ENCODE peak calls at places on chromosomes 12 and 14, in five cellular contexts. One of them, this sample, is unnamed.
A peak's percentile ranks its signal among the peaks of the same experiment; 100 is the strongest.

GRCh38 chr12:21483531-21483930 is 17.9 kb downstream of the RECQL start:
- DNase-seq in activated CD4-positive, alpha-beta T cell treated with anti-CD3 and anti-CD28 coated beads for 4 hours: no peak
- DNase-seq in lung microvascular endothelial cell: no peak
- DNase-seq in foreskin fibroblast: no peak
- DNase-seq in cardiac fibroblast: no peak
- DNase-seq in this sample: no peak

GRCh38 chr12:97082029-97082428 is 175.0 kb downstream of the NEDD1 start:
- DNase-seq in foreskin fibroblast: no peak
- DNase-seq in cardiac fibroblast: no peak
- DNase-seq in lung microvascular endothelial cell: no peak
- DNase-seq in activated CD4-positive, alpha-beta T cell treated with anti-CD3 and anti-CD28 coated beads for 4 hours: no peak
- DNase-seq in this sample: no peak

GRCh38 chr14:38405851-38406630 is 150.1 kb upstream of the CLEC14A start:
- DNase-seq in foreskin fibroblast: peak; percentile 73
- DNase-seq in activated CD4-positive, alpha-beta T cell treated with anti-CD3 and anti-CD28 coated beads for 4 hours: no peak
- DNase-seq in lung microvascular endothelial cell: no peak
- DNase-seq in cardiac fibroblast: peak; percentile 68
- DNase-seq in this sample: no peak

GRCh38 chr12:56947633-56948535 is 9.5 kb downstream of the RDH16 start:
- DNase-seq in lung microvascular endothelial cell: peak; percentile 53
- DNase-seq in foreskin fibroblast: no peak
- DNase-seq in activated CD4-positive, alpha-beta T cell treated with anti-CD3 and anti-CD28 coated beads for 4 hours: no peak
- DNase-seq in cardiac fibroblast: no peak
- DNase-seq in this sample: peak; percentile 14

GRCh38 chr12:88993655-88994054 is 358.6 kb downstream of the DUSP6 start:
- DNase-seq in cardiac fibroblast: peak; percentile 84
- DNase-seq in lung microvascular endothelial cell: peak; percentile 65
- DNase-seq in activated CD4-positive, alpha-beta T cell treated with anti-CD3 and anti-CD28 coated beads for 4 hours: no peak
- DNase-seq in foreskin fibroblast: peak; percentile 40
- DNase-seq in this sample: peak; percentile 70

GRCh38 chr14:75539165-75539561 is 16.9 kb downstream of the BATF start:
- DNase-seq in cardiac fibroblast: no peak
- DNase-seq in lung microvascular endothelial cell: no peak
- DNase-seq in activated CD4-positive, alpha-beta T cell treated with anti-CD3 and anti-CD28 coated beads for 4 hours: no peak
- DNase-seq in foreskin fibroblast: no peak
- DNase-seq in this sample: no peak

GRCh38 chr12:99390707-99391106 is 256.8 kb upstream of the GARIN6 start:
- DNase-seq in cardiac fibroblast: no peak
- DNase-seq in foreskin fibroblast: no peak
- DNase-seq in activated CD4-positive, alpha-beta T cell treated with anti-CD3 and anti-CD28 coated beads for 4 hours: no peak
- DNase-seq in lung microvascular endothelial cell: no peak
- DNase-seq in this sample: no peak

GRCh38 chr14:94066089-94066676 is 14.8 kb downstream of the DDX24 start:
- DNase-seq in activated CD4-positive, alpha-beta T cell treated with anti-CD3 and anti-CD28 coated beads for 4 hours: no peak
- DNase-seq in foreskin fibroblast: no peak
- DNase-seq in cardiac fibroblast: no peak
- DNase-seq in lung microvascular endothelial cell: no peak
- DNase-seq in this sample: peak; percentile 21

GRCh38 chr12:124053855-124054254 is 80.8 kb downstream of the ZNF664 start:
- DNase-seq in lung microvascular endothelial cell: peak; percentile 77
- DNase-seq in activated CD4-positive, alpha-beta T cell treated with anti-CD3 and anti-CD28 coated beads for 4 hours: no peak
- DNase-seq in cardiac fibroblast: peak; percentile 88
- DNase-seq in foreskin fibroblast: peak; percentile 50
- DNase-seq in this sample: peak; percentile 54

GRCh38 chr12:24929953-24930352 is 18.9 kb downstream of the BCAT1 start:
- DNase-seq in activated CD4-positive, alpha-beta T cell treated with anti-CD3 and anti-CD28 coated beads for 4 hours: no peak
- DNase-seq in lung microvascular endothelial cell: peak; percentile 26
- DNase-seq in foreskin fibroblast: no peak
- DNase-seq in cardiac fibroblast: no peak
- DNase-seq in this sample: no peak

GRCh38 chr12:132287391-132288238 is 41.8 kb downstream of the GALNT9 start:
- DNase-seq in cardiac fibroblast: no peak
- DNase-seq in foreskin fibroblast: no peak
- DNase-seq in lung microvascular endothelial cell: no peak
- DNase-seq in activated CD4-positive, alpha-beta T cell treated with anti-CD3 and anti-CD28 coated beads for 4 hours: no peak
- DNase-seq in this sample: no peak

GRCh38 chr14:22883191-22883976 is at the start of gene REM2:
- DNase-seq in activated CD4-positive, alpha-beta T cell treated with anti-CD3 and anti-CD28 coated beads for 4 hours: no peak
- DNase-seq in cardiac fibroblast: no peak
- DNase-seq in lung microvascular endothelial cell: no peak
- DNase-seq in foreskin fibroblast: no peak
- DNase-seq in this sample: no peak

GRCh38 chr14:33218030-33218429 is 279.4 kb downstream of the NPAS3 start:
- DNase-seq in foreskin fibroblast: no peak
- DNase-seq in cardiac fibroblast: no peak
- DNase-seq in lung microvascular endothelial cell: no peak
- DNase-seq in activated CD4-positive, alpha-beta T cell treated with anti-CD3 and anti-CD28 coated beads for 4 hours: no peak
- DNase-seq in this sample: no peak

GRCh38 chr12:122855985-122856831 is 21.0 kb downstream of the HIP1R start:
- DNase-seq in activated CD4-positive, alpha-beta T cell treated with anti-CD3 and anti-CD28 coated beads for 4 hours: no peak
- DNase-seq in lung microvascular endothelial cell: no peak
- DNase-seq in cardiac fibroblast: no peak
- DNase-seq in foreskin fibroblast: no peak
- DNase-seq in this sample: no peak

GRCh38 chr12:28975564-28976340 is 173.3 kb upstream of the FAR2 start:
- DNase-seq in cardiac fibroblast: no peak
- DNase-seq in foreskin fibroblast: no peak
- DNase-seq in activated CD4-positive, alpha-beta T cell treated with anti-CD3 and anti-CD28 coated beads for 4 hours: no peak
- DNase-seq in lung microvascular endothelial cell: no peak
- DNase-seq in this sample: no peak

GRCh38 chr14:106879241-106879640 is 1352.9 kb downstream of the TMEM121 start:
- DNase-seq in cardiac fibroblast: no peak
- DNase-seq in activated CD4-positive, alpha-beta T cell treated with anti-CD3 and anti-CD28 coated beads for 4 hours: peak; percentile 43
- DNase-seq in lung microvascular endothelial cell: peak; percentile 33
- DNase-seq in foreskin fibroblast: no peak
- DNase-seq in this sample: no peak

GRCh38 chr12:64551676-64552075 is 58.6 kb upstream of the RASSF3 start:
- DNase-seq in foreskin fibroblast: no peak
- DNase-seq in lung microvascular endothelial cell: no peak
- DNase-seq in activated CD4-positive, alpha-beta T cell treated with anti-CD3 and anti-CD28 coated beads for 4 hours: no peak
- DNase-seq in cardiac fibroblast: peak; percentile 19
- DNase-seq in this sample: no peak

GRCh38 chr14:37230551-37231194 is 32.9 kb downstream of the MIPOL1 start:
- DNase-seq in cardiac fibroblast: peak; percentile 75
- DNase-seq in foreskin fibroblast: peak; percentile 32
- DNase-seq in activated CD4-positive, alpha-beta T cell treated with anti-CD3 and anti-CD28 coated beads for 4 hours: no peak
- DNase-seq in lung microvascular endothelial cell: peak; percentile 82
- DNase-seq in this sample: peak; percentile 68

GRCh38 chr14:70665448-70666363 is 24.0 kb downstream of the TTC9 start:
- DNase-seq in cardiac fibroblast: no peak
- DNase-seq in foreskin fibroblast: no peak
- DNase-seq in lung microvascular endothelial cell: no peak
- DNase-seq in activated CD4-positive, alpha-beta T cell treated with anti-CD3 and anti-CD28 coated beads for 4 hours: no peak
- DNase-seq in this sample: no peak

GRCh38 chr12:127280393-127281275 is 986.3 kb upstream of the TMEM132C start:
- DNase-seq in foreskin fibroblast: no peak
- DNase-seq in cardiac fibroblast: no peak
- DNase-seq in activated CD4-positive, alpha-beta T cell treated with anti-CD3 and anti-CD28 coated beads for 4 hours: peak; percentile 46
- DNase-seq in lung microvascular endothelial cell: peak; percentile 0
- DNase-seq in this sample: no peak

GRCh38 chr14:68182492-68182891 is 362.9 kb downstream of the RAD51B start:
- DNase-seq in foreskin fibroblast: no peak
- DNase-seq in activated CD4-positive, alpha-beta T cell treated with anti-CD3 and anti-CD28 coated beads for 4 hours: no peak
- DNase-seq in lung microvascular endothelial cell: no peak
- DNase-seq in cardiac fibroblast: no peak
- DNase-seq in this sample: no peak

GRCh38 chr12:31117203-31118011 is 43.7 kb downstream of the DDX11 start:
- DNase-seq in foreskin fibroblast: no peak
- DNase-seq in activated CD4-positive, alpha-beta T cell treated with anti-CD3 and anti-CD28 coated beads for 4 hours: peak; percentile 69
- DNase-seq in lung microvascular endothelial cell: peak; percentile 54
- DNase-seq in cardiac fibroblast: peak; percentile 18
- DNase-seq in this sample: no peak

GRCh38 chr12:26318661-26319068 is 123.3 kb downstream of the SSPN start:
- DNase-seq in activated CD4-positive, alpha-beta T cell treated with anti-CD3 and anti-CD28 coated beads for 4 hours: no peak
- DNase-seq in foreskin fibroblast: peak; percentile 81
- DNase-seq in lung microvascular endothelial cell: peak; percentile 73
- DNase-seq in cardiac fibroblast: peak; percentile 84
- DNase-seq in this sample: peak; percentile 54

GRCh38 chr12:111444706-111445310 is 39.1 kb downstream of the SH2B3 start:
- DNase-seq in activated CD4-positive, alpha-beta T cell treated with anti-CD3 and anti-CD28 coated beads for 4 hours: peak; percentile 67
- DNase-seq in lung microvascular endothelial cell: peak; percentile 66
- DNase-seq in foreskin fibroblast: no peak
- DNase-seq in cardiac fibroblast: peak; percentile 46
- DNase-seq in this sample: peak; percentile 56

GRCh38 chr12:132095520-132096409 is 48.4 kb downstream of the DDX51 start:
- DNase-seq in cardiac fibroblast: no peak
- DNase-seq in foreskin fibroblast: no peak
- DNase-seq in lung microvascular endothelial cell: no peak
- DNase-seq in activated CD4-positive, alpha-beta T cell treated with anti-CD3 and anti-CD28 coated beads for 4 hours: no peak
- DNase-seq in this sample: no peak

GRCh38 chr12:77493769-77494168 is 336.9 kb upstream of the NAV3 start:
- DNase-seq in cardiac fibroblast: no peak
- DNase-seq in lung microvascular endothelial cell: no peak
- DNase-seq in foreskin fibroblast: no peak
- DNase-seq in activated CD4-positive, alpha-beta T cell treated with anti-CD3 and anti-CD28 coated beads for 4 hours: no peak
- DNase-seq in this sample: no peak

GRCh38 chr12:121776190-121777098 is 17.0 kb downstream of the RHOF start:
- DNase-seq in lung microvascular endothelial cell: peak; percentile 76
- DNase-seq in activated CD4-positive, alpha-beta T cell treated with anti-CD3 and anti-CD28 coated beads for 4 hours: peak; percentile 95
- DNase-seq in foreskin fibroblast: peak; percentile 30
- DNase-seq in cardiac fibroblast: peak; percentile 71
- DNase-seq in this sample: no peak

GRCh38 chr12:105805730-105806390 is 332.9 kb downstream of the NUAK1 start:
- DNase-seq in lung microvascular endothelial cell: no peak
- DNase-seq in foreskin fibroblast: no peak
- DNase-seq in cardiac fibroblast: no peak
- DNase-seq in activated CD4-positive, alpha-beta T cell treated with anti-CD3 and anti-CD28 coated beads for 4 hours: no peak
- DNase-seq in this sample: no peak

GRCh38 chr12:116561181-116561821 is 2.1 kb downstream of the MAP1LC3B2 start:
- DNase-seq in foreskin fibroblast: no peak
- DNase-seq in cardiac fibroblast: no peak
- DNase-seq in activated CD4-positive, alpha-beta T cell treated with anti-CD3 and anti-CD28 coated beads for 4 hours: no peak
- DNase-seq in lung microvascular endothelial cell: no peak
- DNase-seq in this sample: no peak

GRCh38 chr12:127459166-127459565 is 807.8 kb upstream of the TMEM132C start:
- DNase-seq in lung microvascular endothelial cell: no peak
- DNase-seq in foreskin fibroblast: no peak
- DNase-seq in cardiac fibroblast: no peak
- DNase-seq in activated CD4-positive, alpha-beta T cell treated with anti-CD3 and anti-CD28 coated beads for 4 hours: no peak
- DNase-seq in this sample: no peak

GRCh38 chr12:95637471-95638155 is 86.3 kb upstream of the USP44 start:
- DNase-seq in lung microvascular endothelial cell: peak; percentile 99
- DNase-seq in cardiac fibroblast: peak; percentile 90
- DNase-seq in activated CD4-positive, alpha-beta T cell treated with anti-CD3 and anti-CD28 coated beads for 4 hours: no peak
- DNase-seq in foreskin fibroblast: peak; percentile 86
- DNase-seq in this sample: peak; percentile 99

GRCh38 chr14:21802441-21802840 is 128.8 kb upstream of the OR4E1 start:
- DNase-seq in activated CD4-positive, alpha-beta T cell treated with anti-CD3 and anti-CD28 coated beads for 4 hours: no peak
- DNase-seq in lung microvascular endothelial cell: no peak
- DNase-seq in foreskin fibroblast: no peak
- DNase-seq in cardiac fibroblast: no peak
- DNase-seq in this sample: no peak

This sample was measured in dermis microvascular lymphatic vessel endothelial cell.